ENCODE peak calls at places on chromosomes 4 and X, in nine cellular contexts. D is SK-N-SH, U is PC-3, I is GM23338, M is GM23248, L is PC-9, B is hepatocyte, P is OCI-LY7, Y is MM.1S. Q is an unnamed sample.
A peak's percentile ranks its signal among the peaks of the same experiment; 100 is the strongest.

GRCh38 chrX:53795583-53795982 is 109.1 kb upstream of the HUWE1 start:
- DNase-seq in D (no peak), U (no peak), I (peak; percentile 70), M (peak; percentile 10), L (no peak), B (no peak), P (no peak), Y (no peak), Q (no peak)

GRCh38 chr4:10006236-10006603 is 15.1 kb downstream of the SLC2A9 start:
- DNase-seq in D (no peak), U (peak; percentile 89), I (no peak), M (peak; percentile 84), L (peak; percentile 57), B (peak; percentile 48), P (peak; percentile 12), Y (no peak), Q (no peak)

GRCh38 chr4:182736207-182736606 is 181.0 kb downstream of the DCTD start:
- DNase-seq in D (no peak), U (no peak), I (no peak), M (no peak), L (no peak), B (no peak), P (no peak), Y (no peak), Q (no peak)

GRCh38 chr4:139078926-139079325 is 63.3 kb downstream of the NOCT start:
- DNase-seq in D (no peak), U (no peak), I (no peak), M (no peak), L (no peak), B (no peak), P (no peak), Y (no peak), Q (no peak)

GRCh38 chrX:1401611-1402430 is 9.9 kb upstream of the SLC25A6 start:
- DNase-seq in D (no peak), U (no peak), I (no peak), M (no peak), L (no peak), B (no peak), P (no peak), Y (no peak), Q (no peak)

GRCh38 chr4:141142423-141142822 is 9.2 kb upstream of the RNF150 start:
- DNase-seq in D (no peak), U (peak; percentile 73), I (no peak), M (no peak), L (peak; percentile 70), B (no peak), P (no peak), Y (peak; percentile 69), Q (no peak)

GRCh38 chr4:177064724-177065394 is 244.8 kb upstream of the NEIL3 start:
- DNase-seq in D (no peak), U (no peak), I (peak; percentile 28), M (no peak), L (no peak), B (no peak), P (no peak), Y (no peak), Q (no peak)

GRCh38 chr4:24895461-24895860 is 17.4 kb downstream of the CCDC149 start:
- DNase-seq in D (no peak), U (no peak), I (no peak), M (no peak), L (no peak), B (no peak), P (no peak), Y (no peak), Q (no peak)

GRCh38 chr4:3009422-3009821 is 46.1 kb downstream of the GRK4 start:
- DNase-seq in D (no peak), U (no peak), I (peak; percentile 68), M (peak; percentile 68), L (no peak), B (peak; percentile 40), P (peak; percentile 29), Y (no peak), Q (peak; percentile 15)

GRCh38 chrX:42151808-42152207 is 228.5 kb upstream of the CASK start:
- DNase-seq in D (no peak), U (peak; percentile 29), I (no peak), M (no peak), L (no peak), B (no peak), P (no peak), Y (no peak), Q (no peak)

GRCh38 chrX:155612312-155613224 is at the start of gene TMLHE:
- DNase-seq in D (peak; percentile 76), U (no peak), I (peak; percentile 67), M (peak; percentile 74), L (peak; percentile 74), B (peak; percentile 80), P (peak; percentile 43), Y (peak; percentile 52), Q (peak; percentile 19)

GRCh38 chr4:160026720-160027119 is 923.8 kb downstream of the RAPGEF2 start:
- DNase-seq in D (no peak), U (peak; percentile 61), I (peak; percentile 17), M (no peak), L (peak; percentile 66), B (peak; percentile 46), P (no peak), Y (peak; percentile 43), Q (peak; percentile 39)

GRCh38 chrX:153430796-153431195 is 15.1 kb downstream of the TREX2 start:
- DNase-seq in D (no peak), U (no peak), I (no peak), M (no peak), L (no peak), B (no peak), P (no peak), Y (no peak), Q (no peak)

GRCh38 chr4:173934201-173934600 is 349.3 kb downstream of the FBXO8 start:
- DNase-seq in D (no peak), U (no peak), I (no peak), M (peak; percentile 56), L (no peak), B (no peak), P (no peak), Y (no peak), Q (no peak)

GRCh38 chr4:113024373-113024772 is 25.1 kb upstream of the ANK2 start:
- DNase-seq in D (no peak), U (no peak), I (no peak), M (no peak), L (no peak), B (no peak), P (no peak), Y (no peak), Q (no peak)

DNA sequence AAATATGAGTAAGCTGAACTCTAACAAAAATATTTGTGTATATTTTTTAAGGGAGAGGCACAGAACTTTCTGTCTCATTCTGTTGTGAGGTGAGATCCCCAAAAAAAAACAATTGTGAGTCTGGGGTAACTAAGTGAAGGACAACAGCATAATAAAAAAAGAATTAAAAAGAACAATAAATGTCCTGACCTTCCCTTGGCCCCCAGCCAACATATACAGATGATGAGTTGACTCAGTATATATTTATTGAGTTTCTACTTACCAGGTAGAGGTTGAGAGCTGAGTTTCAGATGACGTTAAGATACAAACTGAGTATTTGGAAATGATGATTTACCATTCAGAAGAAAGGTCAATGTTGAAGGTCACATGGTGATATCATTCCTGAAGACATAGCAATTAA is 239.5 kb downstream of the KCNIP4 start:
- DNase-seq in D (no peak), U (no peak), I (no peak), M (no peak), L (no peak), B (no peak), P (no peak), Y (no peak), Q (no peak)
- H3K9me2 ChIP-seq in D (no peaks in the 10 kb centered on the region), U (no peaks in the 10 kb centered on the region), I (no peaks in the 10 kb centered on the region), M (no peaks in the 10 kb centered on the region), L (no peaks in the 10 kb centered on the region), B (no peaks in the 10 kb centered on the region), P (no peaks in the 10 kb centered on the region), Y (no peaks in the 10 kb centered on the region), Q (no peaks in the 10 kb centered on the region)

GRCh38 chrX:31178064-31178768 is 106.4 kb upstream of the FTHL17 start:
- DNase-seq in D (no peak), U (no peak), I (no peak), M (no peak), L (no peak), B (no peak), P (peak; percentile 28), Y (no peak), Q (no peak)

GRCh38 chrX:31181377-31182038 is 109.7 kb upstream of the FTHL17 start:
- DNase-seq in D (no peak), U (peak; percentile 12), I (no peak), M (no peak), L (no peak), B (no peak), P (no peak), Y (no peak), Q (no peak)

GRCh38 chrX:31179203-31179602 is 107.4 kb upstream of the FTHL17 start:
- DNase-seq in D (no peak), U (no peak), I (no peak), M (no peak), L (no peak), B (no peak), P (no peak), Y (no peak), Q (no peak)

GRCh38 chrX:31178769-31179125 is 106.9 kb upstream of the FTHL17 start:
- DNase-seq in D (no peak), U (no peak), I (no peak), M (no peak), L (no peak), B (no peak), P (no peak), Y (no peak), Q (no peak)
- H3K9me2 ChIP-seq in D (no peaks in the 10 kb centered on the region), U (no peaks in the 10 kb centered on the region), I (no peaks in the 10 kb centered on the region), M (no peaks in the 10 kb centered on the region), L (no peaks in the 10 kb centered on the region), B (no peaks in the 10 kb centered on the region), P (no peaks in the 10 kb centered on the region), Y (no peaks in the 10 kb centered on the region), Q (no peaks in the 10 kb centered on the region)

DNA sequence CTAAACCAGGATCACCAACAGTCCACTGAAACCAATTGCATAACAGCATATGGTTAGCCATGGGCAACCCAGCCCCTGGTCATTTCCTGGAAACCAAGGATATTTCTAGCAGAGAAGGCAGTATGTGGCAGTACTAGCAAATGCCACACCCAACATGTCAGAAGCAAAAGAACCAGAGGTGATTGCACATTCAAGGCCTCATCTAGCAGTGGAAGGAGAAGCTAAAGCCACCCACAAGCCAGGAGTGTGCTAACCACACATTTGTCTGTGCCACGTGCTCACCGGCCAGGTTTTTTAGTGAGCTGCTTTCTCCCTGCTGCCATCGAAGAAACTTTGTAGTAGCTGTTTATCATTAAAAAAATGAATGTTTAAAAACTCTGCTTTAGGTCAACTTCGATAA is 42.0 kb downstream of the TEC start:
- DNase-seq in D (no peak), U (no peak), I (no peak), M (no peak), L (no peak), B (no peak), P (no peak), Y (no peak), Q (no peak)
- H3K9me2 ChIP-seq in D (no peaks in the 10 kb centered on the region), U (no peaks in the 10 kb centered on the region), I (no peaks in the 10 kb centered on the region), M (no peaks in the 10 kb centered on the region), L (no peaks in the 10 kb centered on the region), B (no peaks in the 10 kb centered on the region), P (no peaks in the 10 kb centered on the region), Y (no peaks in the 10 kb centered on the region), Q (no peaks in the 10 kb centered on the region)

DNA sequence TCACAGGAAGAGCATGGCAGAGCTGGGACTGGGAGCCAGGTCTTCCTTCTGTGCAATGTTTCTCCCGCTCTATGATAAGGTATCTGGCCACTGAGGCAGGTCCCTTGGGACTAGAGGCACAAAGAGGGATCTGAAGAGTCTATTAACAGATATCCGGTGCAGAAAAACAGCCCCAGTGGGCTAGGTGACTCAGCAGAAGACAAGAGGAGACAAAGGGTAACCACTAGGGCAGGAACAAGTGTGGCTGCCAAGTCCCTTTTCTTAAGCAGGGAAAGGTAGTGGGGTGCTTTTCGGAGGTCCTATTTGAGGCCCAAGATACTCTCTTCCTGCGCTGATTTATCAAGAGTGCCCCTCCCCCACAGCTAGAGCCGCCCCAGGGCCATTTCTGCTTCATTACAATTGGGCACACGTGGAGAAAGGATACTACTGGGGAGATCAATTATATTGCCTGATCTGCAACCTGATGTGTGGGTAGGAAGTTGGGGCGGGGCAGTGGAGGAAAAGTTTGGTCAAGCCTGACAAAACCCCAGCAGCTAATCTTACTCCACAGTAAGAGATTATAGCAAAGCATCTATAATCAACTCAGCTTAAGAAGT is at the start of gene DGAT2L6:
- DNase-seq in D (no peak), U (no peak), I (no peak), M (no peak), L (no peak), B (no peak), P (no peak), Y (no peak), Q (no peak)
- H3K9me2 ChIP-seq in D (no peaks in the 10 kb centered on the region), U (no peaks in the 10 kb centered on the region), I (no peaks in the 10 kb centered on the region), M (no peaks in the 10 kb centered on the region), L (no peaks in the 10 kb centered on the region), B (no peaks in the 10 kb centered on the region), P (no peaks in the 10 kb centered on the region), Y (no peaks in the 10 kb centered on the region), Q (no peaks in the 10 kb centered on the region)

Q was measured in HCT116.